ENCODE peak calls at places on chromosome 6, in ten cellular contexts. F is endothelial cell; Y is LHCN-M2; O is MV-4-11; D is spleen; T is ELR; Z is activated CD8-positive, alpha-beta memory T cell treated with anti-CD3 and anti-CD28 coated beads for 24 hours; R is H9; I is CD8-positive, alpha-beta memory T cell; S is heart right ventricle. B is an unnamed sample.

GRCh38 chr6:26268659-26269402 is 96.2 kb upstream of the BTN3A2 start:
- DNase-seq in I (no peak), R (peak; percentile 92), S (no peak), D (no peak), Y (no peak), Z (no peak), T (peak; percentile 95), F (no peak), O (no peak), B (peak; percentile 68)

GRCh38 chr6:3392059-3392458 is 64.8 kb downstream of the SLC22A23 start:
- DNase-seq in D (no peak), S (no peak), Y (no peak), Z (no peak), I (no peak), R (no peak), O (no peak), T (no peak), F (no peak), B (no peak)

GRCh38 chr6:11492444-11493300 is 44.9 kb upstream of the TMEM170B start:
- DNase-seq in T (no peak), S (no peak), F (no peak), O (peak; percentile 63), R (no peak), Z (no peak), I (no peak), Y (no peak), D (no peak), B (no peak)

GRCh38 chr6:16523550-16524379 is 237.5 kb downstream of the ATXN1 start:
- DNase-seq in I (no peak), O (no peak), D (no peak), Y (peak; percentile 44), Z (no peak), F (no peak), S (peak; percentile 43), T (peak; percentile 78), R (no peak), B (peak; percentile 32)

GRCh38 chr6:11198663-11199603 is 33.5 kb downstream of the NEDD9 start:
- DNase-seq in F (no peak), O (peak; percentile 44), R (no peak), S (no peak), T (no peak), I (peak; percentile 9), D (no peak), Y (peak; percentile 36), Z (no peak), B (no peak)

GRCh38 chr6:166361080-166361429 is 18.7 kb upstream of the SFT2D1 start:
- DNase-seq in O (peak; percentile 84), D (no peak), R (no peak), Y (peak; percentile 71), I (no peak), Z (no peak), T (no peak), S (peak; percentile 66), F (no peak), B (no peak)

GRCh38 chr6:53770690-53771320 is 24.0 kb upstream of the LRRC1 start:
- DNase-seq in F (no peak), S (no peak), T (no peak), R (no peak), D (no peak), Y (no peak), Z (no peak), O (no peak), I (no peak), B (no peak)

GRCh38 chr6:3190779-3191178 is 33.4 kb upstream of the TUBB2A start:
- DNase-seq in T (no peak), S (no peak), O (no peak), R (no peak), D (no peak), F (no peak), I (no peak), Y (no peak), Z (no peak), B (no peak)

GRCh38 chr6:129679250-129679649 is 30.7 kb downstream of the ARHGAP18 start:
- DNase-seq in Z (no peak), S (no peak), Y (peak; percentile 34), F (no peak), O (no peak), R (no peak), I (no peak), D (no peak), T (peak; percentile 58), B (peak; percentile 78)

GRCh38 chr6:52622810-52623209 is 46.0 kb upstream of the TRAM2 start:
- DNase-seq in S (no peak), Z (no peak), T (no peak), O (no peak), R (no peak), D (no peak), I (no peak), F (no peak), Y (no peak), B (no peak)

GRCh38 chr6:150299873-150300485 is 68.8 kb upstream of the IYD start:
- DNase-seq in Y (no peak), S (no peak), T (no peak), D (no peak), F (no peak), O (no peak), R (no peak), I (no peak), Z (no peak), B (no peak)

B was measured in HCEC 1CT.